ENCODE peak calls at places on chromosomes 2 and 18, in nine cellular contexts. R is NCI-H1436 treated with DMSO at 0.1 percent for 48 hours; J is stimulated activated CD4-positive, alpha-beta T cell treated with anti-CD3 and anti-CD28 coated beads, TNF-alpha, amount 100 ng/mL, for 24 hours; F is activated CD8-positive, alpha-beta T cell treated with anti-CD3 and anti-CD28 coated beads, Interleukin-2, amount 10 ng/mL, durations not matched to agents 7 days and 5 days; N is activated naive CD4-positive, alpha-beta T cell treated with anti-CD3 and anti-CD28 coated beads for 36 hours; P is psoas muscle; Z is neural progenitor cell; M is activated T-helper 1 cell treated with anti-CD3 and anti-CD28 coated beads, Interleukin-12 subunit alpha, Interleukin-12 subunit beta, Interleukin-2, Interleukin-4 antibody, amounts not matched to agents 30 ng/mL and 10 ng/mL and 1 ng/mL, durations not matched to agents 14 hours and 24 hours and 36 hours; O is islet precursor cell. C is an unnamed sample.

GRCh38 chr2:172806426-172807008 is 70.9 kb downstream of the RAPGEF4 start:
- DNase-seq in J (no peak), P (no peak), R (no peak), N (peak; percentile 9), O (no peak), Z (peak; percentile 54), M (no peak), F (peak; percentile 30), C (no peak)

GRCh38 chr2:100954044-100954420 is 48.1 kb upstream of the RPL31 start:
- DNase-seq in F (no peak), M (no peak), Z (no peak), N (no peak), J (no peak), P (no peak), R (no peak), O (no peak), C (no peak)

GRCh38 chr2:130776550-130776949 is 21.2 kb downstream of the AMER3 start:
- DNase-seq in Z (no peak), J (no peak), M (no peak), P (no peak), R (no peak), N (no peak), O (peak; percentile 73), F (no peak), C (no peak)

GRCh38 chr2:53787255-53787910 is 539 bp downstream of the ERLEC1 start:
- DNase-seq in J (no peak), Z (no peak), P (no peak), R (no peak), N (peak; percentile 31), M (no peak), F (peak; percentile 24), O (no peak), C (no peak)

GRCh38 chr2:64867253-64867996 is 121.8 kb upstream of the SLC1A4 start:
- DNase-seq in R (no peak), F (no peak), O (no peak), Z (no peak), P (no peak), N (no peak), J (no peak), M (no peak), C (no peak)

GRCh38 chr2:201157694-201158093 is 25.2 kb upstream of the CASP10 start:
- DNase-seq in N (peak; percentile 36), J (no peak), O (no peak), P (no peak), M (no peak), Z (no peak), F (no peak), R (no peak), C (no peak)

GRCh38 chr2:130318906-130319305 is 23.8 kb upstream of the IMP4 start:
- DNase-seq in J (no peak), P (no peak), N (no peak), R (no peak), F (no peak), O (no peak), M (no peak), Z (no peak), C (no peak)

GRCh38 chr2:104864751-104865470 is 11.0 kb downstream of the POU3F3 start:
- DNase-seq in N (no peak), R (no peak), J (no peak), O (no peak), M (no peak), P (no peak), Z (no peak), F (no peak), C (no peak)

GRCh38 chr18:59052965-59053960 is 86.4 kb upstream of the SEC11C start:
- DNase-seq in F (no peak), R (no peak), J (no peak), P (no peak), M (no peak), Z (no peak), N (no peak), O (no peak), C (no peak)

GRCh38 chr2:85396531-85397470 is 13.4 kb downstream of the CAPG start:
- DNase-seq in J (no peak), F (no peak), O (peak; percentile 51), R (no peak), M (no peak), N (no peak), P (no peak), Z (no peak), C (no peak)

GRCh38 chr2:2243666-2244065 is 87.4 kb downstream of the MYT1L start:
- DNase-seq in R (no peak), P (no peak), J (no peak), F (no peak), M (no peak), O (no peak), N (no peak), Z (no peak), C (no peak)

GRCh38 chr18:58887613-58887963 is 22.9 kb downstream of the ZNF532 start:
- DNase-seq in P (peak; percentile 76), N (peak; percentile 13), R (no peak), M (no peak), O (peak; percentile 81), J (no peak), Z (no peak), F (peak; percentile 38), C (peak; percentile 63)

C was measured in heart right ventricle.